ENCODE peak calls at places on chromosome X, in seven cellular contexts. P is glutamatergic neuron; W is neural progenitor cell; B is heart right ventricle; I is HL-60; T is CD8-positive, alpha-beta T cell; C is CD4-positive, alpha-beta T cell. H is an unnamed sample.

GRCh38 chrX:42577936-42578335 is 200.0 kb downstream of the PPP1R2C start:
- DNase-seq in C (no peak), W (no peak), P (no peak), I (no peak), B (no peak), T (no peak), H (no peak)

GRCh38 chrX:43808231-43808630 is 74.0 kb downstream of the MAOB start:
- DNase-seq in C (no peak), P (no peak), T (no peak), B (no peak), W (no peak), I (no peak), H (no peak)

GRCh38 chrX:6283826-6284225 is 55.2 kb upstream of the NLGN4X start:
- DNase-seq in P (no peak), T (no peak), W (no peak), I (no peak), B (no peak), C (no peak), H (no peak)

GRCh38 chrX:153554519-153555167 is 37.2 kb downstream of the ATP2B3 start:
- DNase-seq in P (peak), I (peak), B (peak), C (peak), T (peak), W (peak), H (peak)

GRCh38 chrX:47194388-47194787 is 759 bp downstream of the UBA1 start:
- DNase-seq in W (no peak), B (no peak), C (no peak), I (no peak), T (no peak), P (no peak), H (no peak)

GRCh38 chrX:103517246-103517645 is 2.0 kb downstream of the RAB40A start:
- DNase-seq in W (no peak), P (no peak), T (no peak), B (no peak), C (no peak), I (no peak), H (no peak)

GRCh38 chrX:334331-334891 is 15.8 kb upstream of the GTPBP6 start:
- DNase-seq in W (no peak), C (no peak), T (no peak), P (no peak), I (no peak), B (no peak), H (no peak)

GRCh38 chrX:17860811-17861495 is at the start of gene RAI2:
- DNase-seq in P (peak), W (peak), C (peak), B (peak), T (peak), I (no peak), H (no peak)

GRCh38 chrX:12159799-12160198 is 21.5 kb downstream of the FRMPD4 start:
- DNase-seq in I (no peak), C (no peak), T (no peak), B (no peak), P (peak), W (no peak), H (no peak)

GRCh38 chrX:15344106-15344505 is 8.8 kb upstream of the PIGA start:
- DNase-seq in W (no peak), T (no peak), C (no peak), B (no peak), I (no peak), P (no peak), H (no peak)

GRCh38 chrX:52363247-52363883 is 5.5 kb upstream of the XAGE2 start:
- DNase-seq in C (no peak), T (no peak), I (no peak), W (peak), P (no peak), B (no peak), H (no peak)

GRCh38 chrX:109695637-109696036 is 37.4 kb downstream of the ACSL4 start:
- DNase-seq in B (no peak), W (no peak), C (no peak), T (no peak), I (no peak), P (no peak), H (no peak)

GRCh38 chrX:8820910-8821527 is 19.8 kb upstream of the FAM9A start:
- DNase-seq in P (no peak), C (no peak), I (no peak), T (no peak), B (no peak), W (peak), H (no peak)
- TF ChIP-seq CTCF in P (no peak), C (no peak), I (no peak), T (no peak), B (no peak), W (peak), H (no peak)

GRCh38 chrX:40299028-40299479 is 201.3 kb upstream of the BCOR start:
- DNase-seq in T (no peak), B (no peak), P (peak), I (no peak), W (peak), C (no peak), H (no peak)
- TF ChIP-seq CTCF in T (no peak), B (no peak), P (peak), I (no peak), W (peak), C (no peak), H (peak)

GRCh38 chrX:78643874-78644273 is 15.3 kb downstream of the RTL3 start:
- DNase-seq in P (no peak), I (no peak), B (no peak), T (no peak), W (no peak), C (no peak), H (no peak)

GRCh38 chrX:78643106-78643505 is 16.0 kb downstream of the RTL3 start:
- DNase-seq in T (no peak), C (no peak), W (no peak), B (no peak), P (no peak), I (no peak), H (no peak)
- TF ChIP-seq CTCF in T (no peak), C (no peak), W (no peak), B (no peak), P (no peak), I (no peak), H (no peak)

DNA sequence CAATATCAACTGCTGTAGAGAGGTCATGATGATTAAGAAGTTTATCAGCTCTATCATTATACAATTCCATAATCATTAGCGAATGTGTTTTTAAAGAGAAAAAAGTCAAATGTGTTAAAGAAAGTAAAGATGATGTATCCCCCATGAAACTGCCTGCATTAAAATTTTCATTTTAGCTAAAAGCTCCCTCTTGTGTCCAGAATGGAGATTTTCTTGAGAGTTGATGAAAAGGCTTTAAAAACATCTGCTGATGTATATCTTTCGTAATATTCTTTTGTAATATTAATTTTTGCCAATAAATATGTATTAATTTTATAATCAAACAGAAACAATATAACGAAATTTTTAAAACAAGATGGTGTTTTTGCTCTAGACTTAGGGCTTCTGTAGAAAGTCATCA is 52.1 kb upstream of the LHFPL1 start:
- DNase-seq in I (no peak), C (no peak), W (no peak), B (no peak), T (no peak), P (no peak), H (no peak)
- TF ChIP-seq CTCF in I (no peak), C (no peak), W (peak), B (peak), T (peak), P (peak), H (peak)

GRCh38 chrX:88612870-88613329 is 134.1 kb upstream of the CPXCR1 start:
- DNase-seq in W (peak), I (no peak), T (no peak), P (no peak), C (no peak), B (no peak), H (no peak)

GRCh38 chrX:88613338-88613737 is 133.7 kb upstream of the CPXCR1 start:
- DNase-seq in T (no peak), B (no peak), I (no peak), W (peak), P (no peak), C (no peak), H (no peak)
- TF ChIP-seq CTCF in T (no peak), B (peak), I (no peak), W (peak), P (no peak), C (no peak), H (no peak)